ENCODE peak calls at places on chromosomes 12 and 14, in six cellular contexts. S is Right ventricle myocardium superior, Y is sciatic nerve, G is adipocyte, Q is PC-3, Z is left ventricle myocardium inferior. N is an unnamed sample.

GRCh38 chr14:98871796-98872195 is 400.2 kb downstream of the BCL11B start:
- DNase-seq in S (no peak), Y (no peak), Q (no peak), G (no peak), Z (no peak), N (no peak)

GRCh38 chr14:74634481-74634880 is 22.4 kb upstream of the LTBP2 start:
- DNase-seq in S (no peak), Q (no peak), Z (no peak), Y (no peak), G (peak), N (peak)

GRCh38 chr12:122505419-122506051 is 4.8 kb upstream of the ZCCHC8 start:
- DNase-seq in Q (no peak), S (no peak), G (peak), Y (no peak), Z (no peak), N (peak)

GRCh38 chr14:63677891-63678379 is 36.3 kb upstream of the WDR89 start:
- DNase-seq in Y (no peak), Z (no peak), G (peak), S (no peak), Q (peak), N (peak)

GRCh38 chr12:116370004-116370404 is 92.5 kb upstream of the MED13L start:
- DNase-seq in Z (no peak), S (peak), Y (no peak), Q (no peak), G (peak), N (peak)

GRCh38 chr14:101481557-101481956 is 79.7 kb upstream of the DIO3 start:
- DNase-seq in Y (peak), S (no peak), Q (no peak), Z (no peak), G (no peak), N (no peak)

GRCh38 chr14:47300801-47301200 is 374.6 kb downstream of the MDGA2 start:
- DNase-seq in Y (no peak), Q (no peak), Z (no peak), S (no peak), G (no peak), N (no peak)

GRCh38 chr12:19575307-19576243 is 136.3 kb downstream of the AEBP2 start:
- DNase-seq in Y (no peak), Z (peak), Q (peak), G (peak), S (peak), N (peak)

GRCh38 chr12:111225307-111225706 is 143.6 kb downstream of the PHETA1 start:
- DNase-seq in S (no peak), Q (no peak), Y (no peak), Z (no peak), G (no peak), N (no peak)

GRCh38 chr12:10169094-10169493 is 2.8 kb downstream of the OLR1 start:
- DNase-seq in G (peak), Y (no peak), Z (no peak), S (no peak), Q (peak), N (peak)

GRCh38 chr14:49497267-49497666 is 88.9 kb downstream of the RPS29 start:
- DNase-seq in Q (no peak), Z (no peak), S (no peak), Y (no peak), G (no peak), N (no peak)

GRCh38 chr12:46664771-46665287 is 161.0 kb downstream of the SLC38A4 start:
- DNase-seq in Q (peak), Y (no peak), G (peak), Z (no peak), S (no peak), N (peak)

GRCh38 chr14:74945852-74946658 is 9.3 kb downstream of the PGF start:
- DNase-seq in S (peak), Z (peak), G (peak), Y (peak), Q (peak), N (peak)

GRCh38 chr14:68359862-68360552 is 432.9 kb downstream of the ZFP36L1 start:
- DNase-seq in Q (peak), G (peak), Y (peak), Z (peak), S (peak), N (no peak)

GRCh38 chr12:53495903-53496751 is 3.1 kb downstream of the MAP3K12 start:
- DNase-seq in G (peak), Y (peak), Q (no peak), S (peak), Z (no peak), N (peak)